ENCODE peak calls at places on chromosome 3, in seven cellular contexts. D is spleen, Y is K562, E is heart left ventricle, C is A549, J is sigmoid colon, U is adrenal gland. N is an unnamed sample.

GRCh38 chr3:196131921-196132320 is 50.0 kb upstream of the TFRC start:
- DNase-seq in D (no peak), Y (no peak), E (no peak), C (no peak), J (no peak), U (no peak), N (no peak)

GRCh38 chr3:128317698-128318231 is 148.9 kb downstream of the DNAJB8 start:
- DNase-seq in D (no peak), Y (no peak), E (no peak), C (no peak), J (no peak), U (no peak), N (no peak)

GRCh38 chr3:42495393-42495792 is 7.0 kb upstream of the VIPR1 start:
- DNase-seq in D (no peak), Y (no peak), E (no peak), C (no peak), J (peak), U (peak), N (no peak)

GRCh38 chr3:127628788-127629456 is at the start of gene PODXL2:
- DNase-seq in D (peak), Y (peak), E (no peak), C (peak), J (no peak), U (peak), N (no peak)

GRCh38 chr3:52069135-52069534 is 12.8 kb upstream of the DUSP7 start:
- DNase-seq in D (no peak), Y (no peak), E (no peak), C (no peak), J (no peak), U (no peak), N (no peak)

GRCh38 chr3:159645874-159646273 is 342.8 kb upstream of the IL12A start:
- DNase-seq in D (no peak), Y (no peak), E (no peak), C (no peak), J (no peak), U (no peak), N (no peak)

GRCh38 chr3:41199866-41200668 is 762 bp downstream of the CTNNB1 start:
- DNase-seq in D (no peak), Y (peak), E (no peak), C (peak), J (peak), U (no peak), N (peak)

GRCh38 chr3:121894191-121894990 is at the start of gene SLC15A2:
- DNase-seq in D (no peak), Y (no peak), E (no peak), C (no peak), J (no peak), U (peak), N (no peak)

GRCh38 chr3:38662544-38662943 is 13.1 kb upstream of the SCN5A start:
- DNase-seq in D (no peak), Y (no peak), E (no peak), C (no peak), J (no peak), U (no peak), N (no peak)

GRCh38 chr3:146160964-146161724 is at the start of gene PLOD2:
- DNase-seq in D (peak), Y (peak), E (peak), C (peak), J (peak), U (peak), N (peak)

GRCh38 chr3:139906441-139906840 is 28.5 kb upstream of the CLSTN2 start:
- DNase-seq in D (no peak), Y (no peak), E (no peak), C (peak), J (no peak), U (no peak), N (peak)

GRCh38 chr3:197906850-197907187 is 43.2 kb upstream of the RPL35A start:
- DNase-seq in D (no peak), Y (no peak), E (no peak), C (no peak), J (no peak), U (no peak), N (no peak)

GRCh38 chr3:138456961-138457862 is 22.8 kb downstream of the ESYT3 start:
- DNase-seq in D (no peak), Y (no peak), E (peak), C (no peak), J (no peak), U (no peak), N (no peak)

GRCh38 chr3:175258763-175259162 is 399.6 kb downstream of the NAALADL2 start:
- DNase-seq in D (no peak), Y (no peak), E (no peak), C (no peak), J (no peak), U (no peak), N (no peak)

GRCh38 chr3:12139111-12139511 is 19.6 kb downstream of the TIMP4 start:
- DNase-seq in D (no peak), Y (no peak), E (no peak), C (peak), J (no peak), U (no peak), N (no peak)

GRCh38 chr3:143170676-143171075 is 51.1 kb downstream of the CHST2 start:
- DNase-seq in D (no peak), Y (no peak), E (no peak), C (no peak), J (no peak), U (no peak), N (no peak)

GRCh38 chr3:160403796-160404510 is 4.5 kb downstream of the SMC4 start:
- DNase-seq in D (no peak), Y (no peak), E (no peak), C (no peak), J (no peak), U (no peak), N (no peak)

GRCh38 chr3:39434574-39434973 is 28.1 kb downstream of the RPSA start:
- DNase-seq in D (no peak), Y (no peak), E (no peak), C (no peak), J (no peak), U (no peak), N (peak)

GRCh38 chr3:161689699-161690098 is 193.1 kb downstream of the OTOL1 start:
- DNase-seq in D (no peak), Y (no peak), E (no peak), C (no peak), J (no peak), U (no peak), N (no peak)

GRCh38 chr3:133574260-133574881 is 885 bp downstream of the CDV3 start:
- DNase-seq in D (peak), Y (peak), E (peak), C (no peak), J (peak), U (peak), N (no peak)

GRCh38 chr3:25747033-25747432 is 36.2 kb downstream of the NGLY1 start:
- DNase-seq in D (no peak), Y (no peak), E (no peak), C (no peak), J (no peak), U (no peak), N (peak)

GRCh38 chr3:173770011-173770410 is 372.5 kb downstream of the NLGN1 start:
- DNase-seq in D (no peak), Y (no peak), E (no peak), C (no peak), J (no peak), U (no peak), N (no peak)

GRCh38 chr3:170301404-170301803 is 56.1 kb upstream of the SKIL start:
- DNase-seq in D (no peak), Y (no peak), E (no peak), C (no peak), J (no peak), U (no peak), N (no peak)

GRCh38 chr3:141112686-141113255 is 61.6 kb downstream of the SPSB4 start:
- DNase-seq in D (no peak), Y (no peak), E (no peak), C (no peak), J (no peak), U (no peak), N (no peak)

GRCh38 chr3:68057637-68058320 is 403.4 kb upstream of the SUCLG2 start:
- DNase-seq in D (no peak), Y (no peak), E (no peak), C (no peak), J (no peak), U (no peak), N (no peak)

GRCh38 chr3:150848864-150849263 is 56.4 kb downstream of the MINDY4B start:
- DNase-seq in D (no peak), Y (no peak), E (no peak), C (no peak), J (no peak), U (no peak), N (no peak)

GRCh38 chr3:64104691-64105101 is 81.4 kb upstream of the PSMD6 start:
- DNase-seq in D (no peak), Y (no peak), E (no peak), C (no peak), J (no peak), U (no peak), N (no peak)

GRCh38 chr3:8882171-8882593 is 81.1 kb downstream of the RAD18 start:
- DNase-seq in D (no peak), Y (no peak), E (no peak), C (no peak), J (no peak), U (no peak), N (no peak)

GRCh38 chr3:157117875-157118654 is 41.9 kb downstream of the CCNL1 start:
- DNase-seq in D (no peak), Y (no peak), E (no peak), C (no peak), J (no peak), U (no peak), N (no peak)

GRCh38 chr3:178078933-178079332 is 457.3 kb upstream of the KCNMB2 start:
- DNase-seq in D (no peak), Y (no peak), E (no peak), C (no peak), J (no peak), U (peak), N (no peak)

GRCh38 chr3:41288785-41289184 is 89.5 kb downstream of the CTNNB1 start:
- DNase-seq in D (no peak), Y (peak), E (no peak), C (no peak), J (no peak), U (no peak), N (no peak)

GRCh38 chr3:14248849-14249523 is 70.4 kb downstream of the LSM3 start:
- DNase-seq in D (no peak), Y (no peak), E (no peak), C (no peak), J (no peak), U (no peak), N (no peak)

GRCh38 chr3:148955544-148956346 is 35.6 kb upstream of the GYG1 start:
- DNase-seq in D (no peak), Y (no peak), E (no peak), C (peak), J (peak), U (peak), N (no peak)

GRCh38 chr3:45798034-45798433 is 1.7 kb upstream of the SLC6A20 start:
- DNase-seq in D (no peak), Y (no peak), E (no peak), C (no peak), J (no peak), U (no peak), N (no peak)

GRCh38 chr3:45794177-45794560 is 2.2 kb downstream of the SLC6A20 start:
- DNase-seq in D (no peak), Y (no peak), E (no peak), C (no peak), J (no peak), U (no peak), N (no peak)

GRCh38 chr3:45795509-45795881 is 841 bp downstream of the SLC6A20 start:
- DNase-seq in D (no peak), Y (no peak), E (no peak), C (no peak), J (no peak), U (no peak), N (no peak)

GRCh38 chr3:45796902-45797637 is 734 bp upstream of the SLC6A20 start:
- DNase-seq in D (no peak), Y (no peak), E (no peak), C (no peak), J (no peak), U (no peak), N (no peak)

DNA sequence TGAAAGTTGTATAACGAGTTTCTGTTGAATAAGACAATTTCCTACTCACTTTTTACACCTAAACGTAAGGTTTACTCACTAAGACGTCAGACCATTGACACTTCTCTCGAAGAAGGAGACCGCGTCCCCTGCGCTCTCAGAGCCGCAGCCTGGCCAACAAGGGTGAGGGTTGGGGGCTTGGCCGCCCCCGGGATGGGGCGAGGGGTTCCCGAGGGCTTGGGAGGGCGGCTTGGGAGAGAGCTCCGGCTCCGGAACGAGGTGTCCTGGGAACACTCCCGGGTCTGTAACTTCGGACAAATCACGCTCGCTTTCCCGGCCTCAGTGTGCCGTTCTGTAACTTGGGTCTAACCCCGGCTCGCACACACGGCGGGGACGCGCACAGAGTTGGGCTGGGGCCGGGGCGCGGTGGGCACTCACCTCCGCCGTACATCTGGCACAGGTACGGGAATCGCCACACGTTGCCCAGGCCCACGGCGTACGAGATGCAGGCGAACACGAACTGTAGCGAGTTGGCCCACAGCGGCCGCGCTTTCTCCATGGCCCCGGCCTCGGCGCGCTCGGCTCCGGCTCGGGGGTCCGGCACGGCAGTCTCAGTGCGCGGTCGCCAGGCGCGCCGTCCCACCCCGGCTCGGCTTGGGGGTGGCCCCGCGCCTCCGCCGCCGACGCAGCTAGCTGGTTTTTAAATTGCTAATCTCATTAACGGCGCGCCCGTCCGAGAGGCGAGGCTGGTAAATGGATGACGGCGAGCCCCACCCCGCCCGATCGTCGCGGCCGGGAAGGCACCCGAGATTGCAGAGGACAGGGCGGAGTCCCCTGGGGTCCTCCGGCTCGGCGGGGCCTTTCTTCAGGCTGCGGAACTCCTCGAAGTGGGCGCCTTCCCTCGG is at the start of gene SLC6A20:
- DNase-seq in D (no peak), Y (no peak), E (no peak), C (no peak), J (no peak), U (no peak), N (no peak)
- TF ChIP-seq POLR2A in D (no peak), Y (no peak), E (no peak), C (no peak), J (no peak), U (no peak), N (no peak)

DNA sequence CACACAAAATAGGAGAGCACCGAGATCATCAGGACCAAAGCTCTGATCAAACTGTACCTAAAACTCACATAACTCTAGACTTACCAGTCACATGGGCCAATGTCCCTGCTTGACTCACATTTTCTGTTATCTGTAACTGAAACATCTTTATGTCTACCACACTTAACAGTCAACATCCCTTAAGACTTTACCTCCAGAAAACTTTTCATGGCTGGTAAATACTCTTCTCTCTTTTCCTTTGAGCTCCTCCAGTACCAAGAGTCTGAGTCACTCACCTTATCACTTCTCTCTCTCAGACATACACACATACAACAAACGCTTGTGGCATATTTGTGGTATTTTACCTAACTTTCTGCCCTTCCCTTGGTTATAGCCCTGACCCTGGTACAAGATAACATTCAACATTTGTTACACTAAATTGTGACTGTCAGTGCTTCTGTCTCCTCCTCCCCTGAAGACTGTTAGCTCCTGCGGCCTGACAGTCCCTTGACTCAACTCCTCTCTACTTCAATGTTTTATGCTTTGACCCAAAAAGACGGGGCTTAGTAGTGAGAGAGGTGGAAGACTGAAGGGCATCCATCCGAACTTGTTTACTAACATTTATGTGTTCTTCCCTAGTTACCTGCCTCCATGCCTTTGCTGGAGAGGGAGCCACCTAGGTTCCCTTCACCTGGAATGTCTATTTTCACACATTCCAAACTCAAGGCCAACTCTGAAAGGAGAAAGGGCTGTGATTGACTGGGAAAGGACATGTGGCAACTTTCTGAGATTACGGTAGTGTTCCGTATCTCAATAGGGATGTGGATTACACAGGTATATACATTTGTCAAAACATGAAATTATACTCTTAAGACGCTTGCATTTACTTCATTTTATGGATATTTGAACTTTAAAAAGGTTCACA is 3.7 kb upstream of the EFHB start:
- DNase-seq in D (no peak), Y (peak), E (no peak), C (no peak), J (no peak), U (no peak), N (peak)
- TF ChIP-seq POLR2A in D (no peak), Y (no peak), E (no peak), C (no peak), J (no peak), U (no peak), N (no peak)

GRCh38 chr3:184135911-184136260 is 728 bp downstream of the EIF2B5 start:
- DNase-seq in D (no peak), Y (no peak), E (no peak), C (no peak), J (no peak), U (no peak), N (no peak)
- TF ChIP-seq POLR2A in D (no peak), Y (no peak), E (no peak), C (no peak), J (no peak), U (no peak), N (no peak)

GRCh38 chr3:101848754-101849713 is at the start of gene NFKBIZ:
- DNase-seq in D (peak), Y (peak), E (peak), C (peak), J (peak), U (peak), N (peak)
- TF ChIP-seq POLR2A in D (peak), Y (peak), E (peak), C (peak), J (peak), U (peak), N (peak)

DNA sequence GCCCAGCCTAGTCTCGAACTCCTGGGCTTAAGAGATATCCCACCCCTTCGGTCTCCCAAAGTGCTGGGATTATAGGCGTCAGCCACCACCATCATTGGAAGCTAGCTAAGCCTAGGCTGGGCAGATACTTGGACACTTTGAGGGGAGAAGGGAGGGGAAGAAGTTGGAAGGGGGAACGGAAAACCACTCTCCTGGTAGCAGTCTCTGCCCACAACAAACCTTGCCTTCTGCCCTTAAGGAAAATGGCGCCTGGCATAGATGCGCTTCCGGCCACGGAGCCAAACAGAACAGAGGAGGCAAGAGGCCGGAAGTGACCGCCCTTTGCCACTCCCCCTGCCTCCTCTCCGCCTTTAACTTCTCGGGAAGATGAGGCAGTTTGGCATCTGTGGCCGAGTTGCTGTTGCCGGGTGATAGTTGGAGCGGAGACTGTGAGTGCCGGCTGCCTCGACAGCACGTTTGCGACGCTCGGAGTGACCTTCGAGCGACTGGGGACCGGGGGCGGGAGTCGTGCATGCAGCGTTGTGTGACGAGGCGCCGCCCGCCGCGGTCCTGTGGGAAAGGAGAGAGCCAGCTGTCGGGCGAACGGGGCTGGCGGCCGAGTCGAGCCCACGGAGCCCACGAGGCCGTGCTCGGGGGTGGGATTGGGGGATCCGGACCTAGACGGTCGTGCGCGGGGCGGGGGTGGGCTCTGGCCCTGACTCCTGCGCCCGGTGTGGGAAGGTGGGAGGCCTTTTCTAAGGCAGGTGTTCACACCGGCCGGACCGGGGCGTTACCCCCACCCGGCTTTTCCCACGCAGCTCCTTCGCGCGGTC is at the start of gene MFN1:
- DNase-seq in D (peak), Y (peak), E (peak), C (peak), J (peak), U (peak), N (peak)
- TF ChIP-seq POLR2A in D (peak), Y (peak), E (no peak), C (peak), J (peak), U (no peak), N (peak)

GRCh38 chr3:167735233-167736107 is at the start of gene SERPINI1:
- DNase-seq in D (peak), Y (peak), E (peak), C (peak), J (peak), U (peak), N (peak)
- TF ChIP-seq POLR2A in D (no peak), Y (peak), E (no peak), C (peak), J (peak), U (peak), N (peak)

DNA sequence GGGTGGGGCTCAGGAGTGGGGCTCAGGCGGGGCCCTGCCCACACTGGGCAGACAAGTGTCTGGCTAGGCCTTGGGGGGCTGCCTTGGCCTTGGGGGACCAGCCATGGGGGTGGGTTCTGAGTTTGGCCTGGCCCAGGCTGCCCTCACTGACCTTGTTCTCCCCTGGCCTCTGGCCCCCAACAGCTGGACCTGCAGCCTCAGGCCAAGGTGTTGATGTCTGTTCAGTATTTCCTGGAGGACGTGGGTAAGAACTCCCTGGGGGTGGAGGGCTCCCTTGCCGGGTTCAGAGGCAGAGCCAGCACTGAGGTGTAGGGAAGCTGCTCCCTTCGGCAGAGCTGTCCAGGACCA is 20.0 kb downstream of the PRKCD start:
- DNase-seq in D (no peak), Y (no peak), E (no peak), C (no peak), J (no peak), U (no peak), N (no peak)
- TF ChIP-seq POLR2A in D (no peak), Y (no peak), E (no peak), C (no peak), J (no peak), U (no peak), N (no peak)

N was measured in H54.